ENCODE peak calls at places on chromosomes 16 and 17, in seven cellular contexts. Y is H1, B is NCI-H1417, D is fibroblast of villous mesenchyme, U is NCI-H1105, H is mesendoderm, Z is ELF-1. C is an unnamed sample.
A peak's percentile ranks its signal among the peaks of the same experiment; 100 is the strongest.

GRCh38 chr17:66304304-66305174 is 2.1 kb downstream of the PRKCA start:
- DNase-seq in D (peak; percentile 56), H (peak; percentile 90), U (no peak), Z (peak; percentile 47), Y (no peak), B (peak; percentile 39), C (peak; percentile 71)

GRCh38 chr17:37702605-37703004 is 42.3 kb downstream of the HNF1B start:
- DNase-seq in H (no peak), Z (no peak), Y (no peak), D (peak; percentile 61), U (no peak), B (no peak), C (peak; percentile 83)

GRCh38 chr17:11935734-11936406 is 61.4 kb downstream of the ZNF18 start:
- DNase-seq in U (peak; percentile 5), B (peak; percentile 2), Z (peak; percentile 54), H (peak; percentile 75), D (peak; percentile 42), Y (peak; percentile 89), C (peak; percentile 58)

GRCh38 chr17:58531661-58532554 is 17.5 kb upstream of the MTMR4 start:
- DNase-seq in D (peak; percentile 48), Z (peak; percentile 65), H (peak; percentile 60), U (peak; percentile 39), B (peak; percentile 74), Y (peak; percentile 87), C (peak; percentile 69)

GRCh38 chr16:5633845-5634440 is 536.3 kb upstream of the EEF2KMT start:
- DNase-seq in U (no peak), Z (peak; percentile 15), B (no peak), D (no peak), H (peak; percentile 65), Y (no peak), C (peak; percentile 28)

GRCh38 chr17:66831383-66832220 is 3.3 kb upstream of the CACNG5 start:
- DNase-seq in U (no peak), Z (no peak), B (no peak), Y (no peak), H (no peak), D (no peak), C (no peak)

GRCh38 chr17:3911271-3912053 is 4.8 kb downstream of the P2RX1 start:
- DNase-seq in B (peak; percentile 52), H (peak; percentile 33), Y (no peak), U (no peak), Z (peak; percentile 34), D (no peak), C (no peak)

GRCh38 chr16:15689290-15689689 is 39.2 kb downstream of the NDE1 start:
- DNase-seq in Z (no peak), H (no peak), D (no peak), B (no peak), Y (no peak), U (no peak), C (peak; percentile 42)

GRCh38 chr16:67431805-67432476 is 1.0 kb downstream of the HSD11B2 start:
- DNase-seq in Z (peak; percentile 38), Y (no peak), U (no peak), B (peak; percentile 73), D (no peak), H (peak; percentile 63), C (no peak)

GRCh38 chr16:67537270-67537635 is 8.6 kb downstream of the RIPOR1 start:
- DNase-seq in B (no peak), Y (peak; percentile 71), D (peak; percentile 46), Z (peak; percentile 73), H (peak; percentile 62), U (no peak), C (peak; percentile 77)

GRCh38 chr17:58618336-58618735 is 73.5 kb downstream of the TEX14 start:
- DNase-seq in Z (no peak), D (no peak), H (no peak), B (no peak), Y (no peak), U (no peak), C (no peak)

GRCh38 chr17:37490022-37490587 is 414 bp downstream of the DUSP14 start:
- DNase-seq in H (peak; percentile 83), D (peak; percentile 55), Y (peak; percentile 83), Z (peak; percentile 73), B (peak; percentile 82), U (peak; percentile 63), C (peak; percentile 82)

GRCh38 chr17:77889866-77890760 is 68.4 kb upstream of the TNRC6C start:
- DNase-seq in B (no peak), Y (no peak), D (no peak), U (no peak), H (no peak), Z (no peak), C (no peak)

GRCh38 chr16:81266680-81267095 is 28.2 kb downstream of the BCO1 start:
- DNase-seq in B (no peak), U (no peak), Y (no peak), Z (no peak), D (no peak), H (no peak), C (peak; percentile 15)

GRCh38 chr16:74944466-74944865 is 40.5 kb downstream of the WDR59 start:
- DNase-seq in D (no peak), Y (no peak), Z (no peak), H (no peak), U (no peak), B (no peak), C (no peak)

GRCh38 chr17:63699638-63700527 is at the start of gene LIMD2:
- DNase-seq in Y (peak; percentile 82), H (peak; percentile 74), Z (peak; percentile 47), B (peak; percentile 93), U (peak; percentile 56), D (peak; percentile 16), C (peak; percentile 51)

C was measured in ELR.